ENCODE peak calls at places on chromosomes 2 and 18, in four cellular contexts. Q is epithelial cell of esophagus, U is endodermal cell, V is Peyer's patch. P is an unnamed sample.

GRCh38 chr2:71675296-71675695 is 221.9 kb downstream of the DYSF start:
- DNase-seq in Q (peak; percentile 70), V (peak; percentile 77), U (peak; percentile 40), P (peak; percentile 58)

GRCh38 chr2:1319393-1319792 is 93.9 kb upstream of the TPO start:
- DNase-seq in Q (no peak), U (no peak), V (no peak), P (no peak)

GRCh38 chr2:165889761-165890242 is 63.8 kb downstream of the TTC21B start:
- DNase-seq in U (no peak), V (no peak), Q (no peak), P (no peak)

GRCh38 chr2:148930046-148930775 is 55.2 kb downstream of the KIF5C start:
- DNase-seq in U (no peak), V (no peak), Q (no peak), P (no peak)

GRCh38 chr18:63648241-63648640 is 4.2 kb upstream of the SERPINB4 start:
- DNase-seq in Q (peak; percentile 55), V (no peak), U (no peak), P (no peak)

GRCh38 chr2:120528051-120528692 is 182.2 kb downstream of the INHBB start:
- DNase-seq in V (no peak), U (no peak), Q (peak; percentile 34), P (peak; percentile 66)

GRCh38 chr2:18690342-18690741 is 101.0 kb upstream of the NT5C1B start:
- DNase-seq in Q (no peak), U (peak; percentile 86), V (no peak), P (no peak)

GRCh38 chr18:9106094-9106493 is 3.6 kb downstream of the NDUFV2 start:
- DNase-seq in Q (no peak), V (no peak), U (no peak), P (no peak)

GRCh38 chr18:45403341-45404049 is 211.8 kb upstream of the SLC14A2 start:
- DNase-seq in U (no peak), V (no peak), Q (peak; percentile 61), P (no peak)

GRCh38 chr2:112483047-112483473 is 1.1 kb downstream of the TTL start:
- DNase-seq in Q (peak; percentile 65), V (peak; percentile 50), U (peak; percentile 58), P (no peak)

GRCh38 chr2:240722376-240722775 is 30.7 kb downstream of the AQP12A start:
- DNase-seq in U (no peak), V (no peak), Q (no peak), P (no peak)

GRCh38 chr2:98825858-98826257 is 94.9 kb upstream of the MGAT4A start:
- DNase-seq in Q (no peak), U (peak; percentile 22), V (no peak), P (no peak)

GRCh38 chr2:59314367-59314766 is 1073.2 kb upstream of the FANCL start:
- DNase-seq in U (no peak), V (no peak), Q (no peak), P (no peak)

GRCh38 chr2:72864500-72864899 is 22.7 kb upstream of the SPR start:
- DNase-seq in U (no peak), Q (peak; percentile 89), V (no peak), P (no peak)

GRCh38 chr2:25649790-25650189 is 23.6 kb downstream of the DTNB start:
- DNase-seq in U (no peak), V (no peak), Q (peak; percentile 40), P (no peak)

GRCh38 chr18:49859006-49859359 is 45.6 kb upstream of the ACAA2 start:
- DNase-seq in Q (no peak), V (peak; percentile 84), U (no peak), P (no peak)

GRCh38 chr18:36780748-36781147 is 48.1 kb downstream of the TPGS2 start:
- DNase-seq in Q (peak; percentile 39), U (no peak), V (no peak), P (no peak)

DNA sequence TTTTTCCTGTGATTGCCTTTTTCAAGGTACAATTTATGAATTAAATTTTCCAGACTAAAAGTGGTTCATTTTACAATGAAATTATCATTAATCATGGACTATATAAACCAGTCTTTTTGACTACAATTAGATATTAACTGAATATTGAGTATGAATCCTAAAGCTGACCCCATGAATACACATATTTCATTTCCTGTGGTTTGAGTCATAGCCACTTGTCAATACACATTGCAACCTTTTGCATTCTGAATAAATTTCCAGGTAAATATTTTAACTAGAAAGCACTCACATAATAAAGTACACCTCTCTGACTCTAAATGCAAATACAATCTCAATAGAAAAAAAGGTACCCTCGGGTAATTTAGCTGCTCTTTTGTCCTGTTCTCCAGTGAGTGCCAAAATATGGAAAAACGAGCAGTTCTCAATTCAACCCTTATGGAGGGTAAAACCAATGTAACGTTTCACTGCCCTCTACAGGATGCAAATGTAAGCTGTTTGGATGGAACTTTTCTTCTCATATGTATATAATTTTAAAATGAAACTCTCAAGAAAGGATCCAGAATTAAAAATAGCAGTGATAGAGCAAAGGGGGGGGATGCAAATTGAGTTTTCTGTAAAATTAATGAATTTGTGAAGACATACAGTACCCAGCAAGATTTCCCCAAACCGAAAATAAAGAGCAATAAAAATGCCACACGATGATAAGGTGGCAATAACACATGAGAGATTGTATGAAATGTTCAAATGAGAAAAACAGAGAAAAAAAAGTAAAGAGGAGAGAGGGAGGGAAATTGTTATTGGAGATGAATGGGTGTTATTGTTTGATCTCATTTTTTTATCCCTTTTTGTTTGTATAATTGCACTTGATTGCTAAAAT is 1795.7 kb upstream of the PIK3C3 start:
- DNase-seq in U (no peak), V (no peak), Q (peak; percentile 52), P (no peak)
- H3K4me3 ChIP-seq in U (no peak overlapping the region), V (no peak overlapping the region), Q (no peak overlapping the region), P (no peak overlapping the region)

GRCh38 chr2:181258761-181259160 is 198.4 kb upstream of the ITGA4 start:
- DNase-seq in Q (peak; percentile 60), U (no peak), V (no peak), P (no peak)

GRCh38 chr2:181252248-181253148 is 204.7 kb upstream of the ITGA4 start:
- DNase-seq in Q (no peak), V (no peak), U (no peak), P (no peak)

GRCh38 chr2:181250691-181251090 is 206.5 kb upstream of the ITGA4 start:
- DNase-seq in U (no peak), Q (peak; percentile 50), V (no peak), P (no peak)

DNA sequence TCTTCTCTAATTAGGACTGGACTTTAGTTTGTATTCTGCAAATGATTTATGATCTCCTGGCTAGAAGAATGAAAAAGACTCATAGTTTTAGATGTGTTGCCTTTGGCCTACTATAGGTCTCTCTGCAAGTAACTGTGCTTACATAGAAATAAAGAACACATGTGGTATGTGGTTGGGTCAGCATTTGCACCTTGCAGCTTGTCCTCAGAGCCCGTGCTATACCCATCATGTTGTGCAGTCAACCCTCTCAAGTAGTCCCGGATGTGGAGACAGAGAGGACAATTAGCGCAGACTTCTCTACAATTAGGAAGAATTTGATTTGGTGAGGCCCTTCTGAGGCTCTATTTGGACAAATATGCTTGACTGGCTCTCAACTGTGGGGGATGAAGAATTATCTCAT is 203.7 kb upstream of the ITGA4 start:
- DNase-seq in Q (no peak), U (no peak), V (no peak), P (no peak)
- H3K4me3 ChIP-seq in Q (no peak overlapping the region), U (no peak overlapping the region), V (no peak overlapping the region), P (no peak overlapping the region)

GRCh38 chr18:3040881-3041280 is 27.9 kb upstream of the LPIN2 start:
- DNase-seq in Q (no peak), U (peak; percentile 22), V (no peak), P (no peak)

GRCh38 chr18:3040183-3040582 is 27.2 kb upstream of the LPIN2 start:
- DNase-seq in Q (no peak), V (no peak), U (no peak), P (no peak)

GRCh38 chr18:3036108-3036507 is 23.2 kb upstream of the LPIN2 start:
- DNase-seq in U (no peak), V (no peak), Q (peak; percentile 84), P (no peak)

GRCh38 chr18:3035635-3036034 is 22.7 kb upstream of the LPIN2 start:
- DNase-seq in Q (no peak), U (peak; percentile 13), V (no peak), P (no peak)

GRCh38 chr18:3037423-3037915 is 24.5 kb upstream of the LPIN2 start:
- DNase-seq in V (no peak), U (peak; percentile 18), Q (peak; percentile 94), P (no peak)
- H3K4me3 ChIP-seq in V (no peak overlapping the region), U (no peak overlapping the region), Q (no peak overlapping the region), P (peak overlapping the region; percentile 44)

DNA sequence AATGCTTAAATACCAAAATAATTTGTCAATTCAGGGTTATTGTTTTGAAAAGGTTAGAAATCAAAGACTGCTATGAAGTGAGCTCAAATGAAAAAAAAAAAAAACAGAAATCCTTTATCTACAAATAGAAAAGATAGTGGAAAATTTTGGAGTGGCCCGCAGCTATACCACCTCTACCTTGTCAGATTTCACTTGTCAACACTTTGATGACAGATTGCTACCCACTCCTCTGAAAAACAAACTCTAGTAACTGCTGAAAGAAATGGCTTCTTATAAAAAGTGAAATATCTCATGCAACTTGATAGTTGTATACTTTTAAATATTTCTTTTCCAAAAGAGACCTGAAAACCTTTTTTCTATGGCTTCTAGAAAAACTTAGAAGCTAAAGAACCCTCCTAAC is 84.5 kb downstream of the WDPCP start:
- DNase-seq in U (no peak), Q (no peak), V (no peak), P (no peak)
- H3K4me3 ChIP-seq in U (no peak overlapping the region), Q (no peak overlapping the region), V (no peak overlapping the region), P (no peak overlapping the region)

GRCh38 chr2:197707316-197708213 is 2.4 kb downstream of the MARS2 start:
- DNase-seq in Q (peak; percentile 67), U (peak; percentile 60), V (no peak), P (no peak)
- H3K4me3 ChIP-seq in Q (peak overlapping the region; percentile 87), U (peak overlapping the region; percentile 96), V (peak overlapping the region; percentile 83), P (no peak overlapping the region)

GRCh38 chr2:223055140-223055539 is 3.1 kb downstream of the KCNE4 start:
- DNase-seq in U (no peak), Q (no peak), V (no peak), P (no peak)
- H3K4me3 ChIP-seq in U (no peak overlapping the region), Q (no peak overlapping the region), V (peak overlapping the region; percentile 45), P (no peak overlapping the region)

DNA sequence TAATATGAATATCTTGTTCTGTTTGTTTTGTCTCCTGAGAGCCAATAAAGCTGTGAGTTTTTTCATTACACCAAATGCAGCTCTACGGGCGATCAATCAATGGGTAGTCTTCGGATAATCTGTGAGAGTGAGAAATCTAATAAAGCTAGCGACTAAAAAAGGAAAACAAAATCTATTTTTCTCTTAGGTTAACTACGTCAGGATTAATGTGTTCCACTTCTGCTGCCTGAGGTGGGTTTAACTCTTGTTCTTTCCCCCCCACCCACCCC is 63.1 kb upstream of the PSMD14 start:
- DNase-seq in U (peak; percentile 35), V (no peak), Q (no peak), P (no peak)
- H3K4me3 ChIP-seq in U (peak overlapping the region; percentile 84), V (peak overlapping the region; percentile 60), Q (peak overlapping the region; percentile 41), P (peak overlapping the region; percentile 42)

DNA sequence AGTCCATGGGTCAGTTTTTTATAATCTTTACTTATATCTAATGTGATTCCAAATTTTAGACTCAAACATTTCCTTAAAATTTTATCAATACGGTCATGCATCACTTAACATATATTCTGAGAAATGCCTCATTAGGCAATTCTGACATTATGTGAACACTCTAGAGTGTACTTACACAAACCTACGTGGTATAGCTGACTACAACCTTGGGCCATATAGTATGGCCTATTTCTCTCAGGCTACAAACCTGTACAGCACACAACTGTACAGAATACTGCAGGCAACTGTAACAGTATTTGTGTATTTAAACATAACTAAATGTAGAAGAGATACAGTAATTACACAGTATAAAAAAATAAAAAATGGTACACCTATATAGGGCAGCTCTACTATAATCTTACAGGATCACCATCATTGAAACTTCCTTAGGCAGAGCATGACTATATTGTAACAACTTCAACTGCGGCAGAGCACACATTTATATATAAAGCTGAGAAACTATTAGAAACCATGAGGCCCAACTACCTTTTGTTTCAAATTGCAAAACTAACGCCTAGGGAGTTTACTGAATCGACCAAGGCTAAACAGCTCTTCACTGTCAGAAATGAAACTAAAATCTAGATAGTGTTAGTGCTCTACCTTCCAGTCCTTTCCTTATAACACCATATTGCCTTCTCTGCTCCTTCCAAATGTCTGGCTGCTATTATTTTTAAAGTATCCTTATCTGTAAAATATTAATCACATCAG is 6.9 kb downstream of the YES1 start:
- DNase-seq in U (no peak), Q (no peak), V (no peak), P (no peak)
- H3K4me3 ChIP-seq in U (no peak overlapping the region), Q (no peak overlapping the region), V (peak overlapping the region; percentile 17), P (no peak overlapping the region)

P was measured in spleen.